ENCODE peak calls at places on chromosomes 12 and 14, in nine cellular contexts. One of them, this sample, is unnamed.

GRCh38 chr14:96584199-96584906 is 82.2 kb downstream of the PAPOLA start:
- DNase-seq in kidney: no peak
- DNase-seq in psoas muscle: no peak
- DNase-seq in cardiac muscle cell: peak; percentile 89
- DNase-seq in RWPE1: peak; percentile 27
- DNase-seq in uterus: no peak
- DNase-seq in lung: peak; percentile 43
- DNase-seq in endodermal cell: peak; percentile 93
- DNase-seq in GM23338: peak; percentile 90
- DNase-seq in this sample: no peak

GRCh38 chr12:2856051-2856450 is 788 bp downstream of the TEX52 start:
- DNase-seq in kidney: no peak
- DNase-seq in psoas muscle: no peak
- DNase-seq in cardiac muscle cell: no peak
- DNase-seq in RWPE1: no peak
- DNase-seq in uterus: no peak
- DNase-seq in lung: no peak
- DNase-seq in endodermal cell: no peak
- DNase-seq in GM23338: peak; percentile 22
- DNase-seq in this sample: no peak

GRCh38 chr12:132077322-132078100 is 66.6 kb downstream of the DDX51 start:
- DNase-seq in kidney: no peak
- DNase-seq in psoas muscle: no peak
- DNase-seq in cardiac muscle cell: no peak
- DNase-seq in RWPE1: no peak
- DNase-seq in uterus: no peak
- DNase-seq in lung: no peak
- DNase-seq in endodermal cell: no peak
- DNase-seq in GM23338: no peak
- DNase-seq in this sample: no peak

GRCh38 chr12:122227341-122227740 is 1.5 kb upstream of the DIABLO start:
- DNase-seq in kidney: peak; percentile 77
- DNase-seq in psoas muscle: no peak
- DNase-seq in cardiac muscle cell: no peak
- DNase-seq in RWPE1: no peak
- DNase-seq in uterus: no peak
- DNase-seq in lung: no peak
- DNase-seq in endodermal cell: no peak
- DNase-seq in GM23338: no peak
- DNase-seq in this sample: no peak

GRCh38 chr12:102769323-102769916 is 147.6 kb downstream of the PAH start:
- DNase-seq in kidney: no peak
- DNase-seq in psoas muscle: peak; percentile 39
- DNase-seq in cardiac muscle cell: peak; percentile 57
- DNase-seq in RWPE1: peak; percentile 56
- DNase-seq in uterus: peak; percentile 80
- DNase-seq in lung: peak; percentile 37
- DNase-seq in endodermal cell: peak; percentile 91
- DNase-seq in GM23338: peak; percentile 84
- DNase-seq in this sample: peak; percentile 70

GRCh38 chr12:42281281-42281680 is 43.2 kb upstream of the YAF2 start:
- DNase-seq in kidney: no peak
- DNase-seq in psoas muscle: no peak
- DNase-seq in cardiac muscle cell: no peak
- DNase-seq in RWPE1: no peak
- DNase-seq in uterus: no peak
- DNase-seq in lung: no peak
- DNase-seq in endodermal cell: no peak
- DNase-seq in GM23338: no peak
- DNase-seq in this sample: no peak

GRCh38 chr14:81400202-81400678 is at the start of gene STON2:
- DNase-seq in kidney: no peak
- DNase-seq in psoas muscle: peak; percentile 61
- DNase-seq in cardiac muscle cell: no peak
- DNase-seq in RWPE1: peak; percentile 82
- DNase-seq in uterus: no peak
- DNase-seq in lung: no peak
- DNase-seq in endodermal cell: no peak
- DNase-seq in GM23338: no peak
- DNase-seq in this sample: peak; percentile 38

GRCh38 chr14:50452285-50452684 is 55.6 kb upstream of the CDKL1 start:
- DNase-seq in kidney: no peak
- DNase-seq in psoas muscle: no peak
- DNase-seq in cardiac muscle cell: no peak
- DNase-seq in RWPE1: no peak
- DNase-seq in uterus: no peak
- DNase-seq in lung: no peak
- DNase-seq in endodermal cell: no peak
- DNase-seq in GM23338: no peak
- DNase-seq in this sample: no peak

GRCh38 chr12:90970471-90970870 is 15.5 kb upstream of the CCER1 start:
- DNase-seq in kidney: no peak
- DNase-seq in psoas muscle: no peak
- DNase-seq in cardiac muscle cell: no peak
- DNase-seq in RWPE1: no peak
- DNase-seq in uterus: no peak
- DNase-seq in lung: no peak
- DNase-seq in endodermal cell: no peak
- DNase-seq in GM23338: no peak
- DNase-seq in this sample: no peak

GRCh38 chr12:6215120-6215807 is 15.1 kb downstream of the CD9 start:
- DNase-seq in kidney: no peak
- DNase-seq in psoas muscle: no peak
- DNase-seq in cardiac muscle cell: no peak
- DNase-seq in RWPE1: no peak
- DNase-seq in uterus: no peak
- DNase-seq in lung: no peak
- DNase-seq in endodermal cell: peak; percentile 91
- DNase-seq in GM23338: peak; percentile 94
- DNase-seq in this sample: no peak

GRCh38 chr12:124413401-124413800 is 118.5 kb downstream of the RFLNA start:
- DNase-seq in kidney: peak; percentile 87
- DNase-seq in psoas muscle: no peak
- DNase-seq in cardiac muscle cell: no peak
- DNase-seq in RWPE1: no peak
- DNase-seq in uterus: no peak
- DNase-seq in lung: no peak
- DNase-seq in endodermal cell: no peak
- DNase-seq in GM23338: no peak
- DNase-seq in this sample: no peak

GRCh38 chr12:91854725-91855124 is 290.9 kb downstream of the BTG1 start:
- DNase-seq in kidney: no peak
- DNase-seq in psoas muscle: no peak
- DNase-seq in cardiac muscle cell: no peak
- DNase-seq in RWPE1: no peak
- DNase-seq in uterus: peak; percentile 60
- DNase-seq in lung: no peak
- DNase-seq in endodermal cell: no peak
- DNase-seq in GM23338: no peak
- DNase-seq in this sample: no peak

GRCh38 chr12:47949441-47950341 is 13.7 kb upstream of the TMEM106C start:
- DNase-seq in kidney: peak; percentile 92
- DNase-seq in psoas muscle: peak; percentile 79
- DNase-seq in cardiac muscle cell: peak; percentile 85
- DNase-seq in RWPE1: peak; percentile 84
- DNase-seq in uterus: peak; percentile 51
- DNase-seq in lung: peak; percentile 79
- DNase-seq in endodermal cell: peak; percentile 96
- DNase-seq in GM23338: peak; percentile 94
- DNase-seq in this sample: peak; percentile 63

GRCh38 chr12:124369055-124369900 is 74.4 kb downstream of the RFLNA start:
- DNase-seq in kidney: peak; percentile 97
- DNase-seq in psoas muscle: peak; percentile 94
- DNase-seq in cardiac muscle cell: no peak
- DNase-seq in RWPE1: no peak
- DNase-seq in uterus: peak; percentile 92
- DNase-seq in lung: peak; percentile 89
- DNase-seq in endodermal cell: no peak
- DNase-seq in GM23338: no peak
- DNase-seq in this sample: peak; percentile 99

GRCh38 chr14:57293851-57294837 is 25.4 kb downstream of the AP5M1 start:
- DNase-seq in kidney: no peak
- DNase-seq in psoas muscle: no peak
- DNase-seq in cardiac muscle cell: no peak
- DNase-seq in RWPE1: no peak
- DNase-seq in uterus: no peak
- DNase-seq in lung: no peak
- DNase-seq in endodermal cell: no peak
- DNase-seq in GM23338: peak; percentile 38
- DNase-seq in this sample: no peak

GRCh38 chr12:42893802-42894201 is 304.3 kb upstream of the PRICKLE1 start:
- DNase-seq in kidney: no peak
- DNase-seq in psoas muscle: no peak
- DNase-seq in cardiac muscle cell: no peak
- DNase-seq in RWPE1: no peak
- DNase-seq in uterus: no peak
- DNase-seq in lung: no peak
- DNase-seq in endodermal cell: no peak
- DNase-seq in GM23338: no peak
- DNase-seq in this sample: no peak

GRCh38 chr14:76872796-76873432 is 46.7 kb downstream of the LRRC74A start:
- DNase-seq in kidney: no peak
- DNase-seq in psoas muscle: peak; percentile 48
- DNase-seq in cardiac muscle cell: peak; percentile 72
- DNase-seq in RWPE1: peak; percentile 64
- DNase-seq in uterus: peak; percentile 60
- DNase-seq in lung: peak; percentile 56
- DNase-seq in endodermal cell: peak; percentile 89
- DNase-seq in GM23338: peak; percentile 75
- DNase-seq in this sample: peak; percentile 44

DNA sequence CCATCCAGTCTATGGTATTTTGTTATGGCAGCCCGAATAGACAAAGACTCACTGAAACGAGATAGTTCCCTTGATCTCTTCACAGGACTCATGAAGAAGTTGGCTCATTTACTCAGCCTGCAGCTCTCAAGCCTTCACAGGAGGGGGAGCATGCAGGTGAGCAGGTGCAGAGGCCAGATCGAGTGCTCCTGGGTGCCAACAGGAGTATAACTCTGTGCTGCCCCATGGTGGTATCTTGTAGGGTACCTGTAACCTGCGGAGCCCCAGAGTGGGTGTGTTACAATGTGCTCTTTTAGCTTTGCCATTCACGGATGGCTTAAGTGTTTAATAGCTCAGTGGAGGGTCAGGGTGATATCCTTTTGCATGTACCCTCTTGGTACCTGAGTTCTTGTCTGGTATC is 159.5 kb downstream of the METTL25 start:
- DNase-seq in kidney: peak; percentile 25
- DNase-seq in psoas muscle: no peak
- DNase-seq in cardiac muscle cell: no peak
- DNase-seq in RWPE1: no peak
- DNase-seq in uterus: no peak
- DNase-seq in lung: no peak
- DNase-seq in endodermal cell: peak; percentile 58
- DNase-seq in GM23338: peak; percentile 47
- DNase-seq in this sample: no peak
- TF ChIP-seq CTCF in kidney: no peak
- TF ChIP-seq CTCF in psoas muscle: no peak
- TF ChIP-seq CTCF in cardiac muscle cell: no peak
- TF ChIP-seq CTCF in RWPE1: no peak
- TF ChIP-seq CTCF in uterus: no peak
- TF ChIP-seq CTCF in lung: no peak
- TF ChIP-seq CTCF in endodermal cell: no peak
- TF ChIP-seq CTCF in GM23338: no peak
- TF ChIP-seq CTCF in this sample: no peak

DNA sequence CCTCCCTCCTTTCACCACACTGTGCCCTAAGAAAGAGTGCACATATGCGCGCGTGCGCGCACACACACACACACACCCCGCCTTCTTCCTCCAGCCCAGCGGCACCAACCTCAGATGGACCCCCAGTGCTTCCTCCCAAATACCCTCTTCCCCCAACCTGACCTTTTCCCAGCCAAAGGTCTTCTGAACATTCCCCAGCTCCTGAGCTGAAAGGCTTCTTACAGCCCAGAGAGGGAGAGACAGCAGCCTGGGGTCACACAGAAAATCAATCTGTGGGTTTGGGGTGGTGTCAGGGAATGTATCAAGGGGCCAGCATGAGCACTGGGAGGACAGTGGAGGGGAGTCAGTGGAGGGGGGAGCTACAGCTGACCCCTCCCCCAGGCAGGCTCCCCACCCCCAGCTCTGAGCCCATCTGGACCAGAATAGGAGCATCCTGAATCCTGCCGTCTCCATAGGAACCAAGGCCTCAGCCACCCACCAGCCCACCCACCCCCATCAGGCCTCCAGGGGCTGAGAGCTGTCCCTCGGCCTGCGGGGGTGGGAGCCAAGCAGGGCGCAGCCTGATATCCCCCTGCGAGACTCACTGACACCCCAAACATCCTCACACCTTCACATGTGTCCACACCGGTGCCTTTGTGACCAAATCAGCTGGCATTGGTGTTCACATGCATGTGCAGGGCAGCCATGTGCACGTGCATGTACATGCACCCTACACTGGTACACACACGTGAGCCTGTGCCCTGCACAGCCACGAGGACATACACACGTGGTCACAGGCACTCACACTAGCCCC is 5.7 kb downstream of the RASAL1 start:
- DNase-seq in kidney: no peak
- DNase-seq in psoas muscle: no peak
- DNase-seq in cardiac muscle cell: no peak
- DNase-seq in RWPE1: no peak
- DNase-seq in uterus: no peak
- DNase-seq in lung: no peak
- DNase-seq in endodermal cell: no peak
- DNase-seq in GM23338: no peak
- DNase-seq in this sample: no peak
- H3K27ac ChIP-seq in kidney: no peak overlapping the region
- H3K27ac ChIP-seq in psoas muscle: no peak overlapping the region
- H3K27ac ChIP-seq in cardiac muscle cell: no peak overlapping the region
- H3K27ac ChIP-seq in RWPE1: no peak overlapping the region
- H3K27ac ChIP-seq in uterus: no peak overlapping the region
- H3K27ac ChIP-seq in lung: no peak overlapping the region
- H3K27ac ChIP-seq in endodermal cell: no peak overlapping the region
- H3K27ac ChIP-seq in GM23338: no peak overlapping the region
- H3K27ac ChIP-seq in this sample: no peak overlapping the region

GRCh38 chr12:19482551-19483109 is 43.3 kb downstream of the AEBP2 start:
- DNase-seq in kidney: no peak
- DNase-seq in psoas muscle: peak; percentile 21
- DNase-seq in cardiac muscle cell: peak; percentile 16
- DNase-seq in RWPE1: peak; percentile 41
- DNase-seq in uterus: no peak
- DNase-seq in lung: no peak
- DNase-seq in endodermal cell: peak; percentile 83
- DNase-seq in GM23338: peak; percentile 64
- DNase-seq in this sample: no peak
- TF ChIP-seq CTCF in kidney: no peak
- TF ChIP-seq CTCF in psoas muscle: no peak
- TF ChIP-seq CTCF in cardiac muscle cell: no peak
- TF ChIP-seq CTCF in RWPE1: no peak
- TF ChIP-seq CTCF in uterus: no peak
- TF ChIP-seq CTCF in lung: no peak
- TF ChIP-seq CTCF in endodermal cell: no peak
- TF ChIP-seq CTCF in GM23338: no peak
- TF ChIP-seq CTCF in this sample: no peak

DNA sequence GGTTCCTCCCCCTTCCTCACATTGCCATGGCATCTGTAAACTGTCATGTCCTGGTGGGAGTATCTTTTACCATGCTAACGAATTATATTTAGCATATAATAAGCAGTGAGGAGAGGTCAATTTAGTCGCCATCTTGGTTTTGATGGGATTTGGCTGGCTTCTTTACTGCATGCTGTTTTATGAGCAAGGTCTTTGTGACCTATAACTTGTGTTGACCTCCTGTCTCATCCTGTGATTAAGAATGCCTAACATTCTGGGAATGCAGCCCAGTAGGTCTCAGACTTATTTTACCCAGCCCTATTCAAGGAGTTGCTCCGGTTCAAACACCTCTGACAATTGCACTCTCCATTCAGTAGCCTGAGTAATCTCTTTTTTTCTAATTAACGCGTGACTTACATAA is 2.1 kb upstream of the EIF4B start:
- DNase-seq in kidney: no peak
- DNase-seq in psoas muscle: no peak
- DNase-seq in cardiac muscle cell: no peak
- DNase-seq in RWPE1: no peak
- DNase-seq in uterus: no peak
- DNase-seq in lung: no peak
- DNase-seq in endodermal cell: peak; percentile 79
- DNase-seq in GM23338: peak; percentile 65
- DNase-seq in this sample: no peak
- H3K27ac ChIP-seq in kidney: no peak overlapping the region
- H3K27ac ChIP-seq in psoas muscle: no peak overlapping the region
- H3K27ac ChIP-seq in cardiac muscle cell: peak overlapping the region; percentile 45
- H3K27ac ChIP-seq in RWPE1: no peak overlapping the region
- H3K27ac ChIP-seq in uterus: no peak overlapping the region
- H3K27ac ChIP-seq in lung: no peak overlapping the region
- H3K27ac ChIP-seq in endodermal cell: peak overlapping the region; percentile 40
- H3K27ac ChIP-seq in GM23338: peak overlapping the region; percentile 99
- H3K27ac ChIP-seq in this sample: no peak overlapping the region

This sample was measured in tibial artery.